ENCODE peak calls at places on chromosomes 6 and 20, in five cellular contexts. C, D, L, M and K are unnamed samples.

GRCh38 chr6:46794068-46794467 is 879 bp downstream of the MEP1A start:
- DNase-seq in L (no peak), M (no peak), C (no peak), D (no peak), K (no peak)

GRCh38 chr20:10247440-10247839 is 28.8 kb downstream of the SNAP25 start:
- DNase-seq in L (no peak), D (no peak), C (no peak), M (no peak), K (no peak)

GRCh38 chr6:167678102-167679101 is 148.3 kb upstream of the AFDN start:
- DNase-seq in D (no peak), L (no peak), C (no peak), M (no peak), K (no peak)

GRCh38 chr6:4256969-4257368 is 121.6 kb upstream of the ECI2 start:
- DNase-seq in C (no peak), L (no peak), M (no peak), D (no peak), K (no peak)

GRCh38 chr6:34757687-34758274 is 476 bp downstream of the SNRPC start:
- DNase-seq in D (no peak), L (no peak), C (peak), M (no peak), K (no peak)

GRCh38 chr6:73774311-73774766 is 78.3 kb downstream of the CD109 start:
- DNase-seq in D (peak), C (no peak), M (peak), L (no peak), K (no peak)

GRCh38 chr6:14763139-14763538 is 482.7 kb upstream of the JARID2 start:
- DNase-seq in D (no peak), M (no peak), L (no peak), C (peak), K (no peak)

GRCh38 chr6:3388786-3389185 is 68.1 kb downstream of the SLC22A23 start:
- DNase-seq in C (peak), L (no peak), D (peak), M (no peak), K (no peak)

GRCh38 chr20:59037386-59037785 is 5.2 kb downstream of the PRELID3B start:
- DNase-seq in M (no peak), C (no peak), L (no peak), D (no peak), K (no peak)

GRCh38 chr6:133906050-133906449 is 17.1 kb downstream of the TCF21 start:
- DNase-seq in L (no peak), M (no peak), D (no peak), C (no peak), K (no peak)

GRCh38 chr6:144297498-144298166 is 12.5 kb downstream of the UTRN start:
- DNase-seq in D (no peak), L (no peak), C (no peak), M (no peak), K (no peak)

GRCh38 chr6:168368971-168369370 is 49.4 kb upstream of the DACT2 start:
- DNase-seq in D (no peak), C (peak), L (no peak), M (no peak), K (no peak)

GRCh38 chr6:45478235-45478634 is 100.5 kb upstream of the SUPT3H start:
- DNase-seq in D (no peak), C (no peak), L (no peak), M (peak), K (no peak)

GRCh38 chr6:89842228-89842627 is 12.5 kb downstream of the CASP8AP2 start:
- DNase-seq in M (no peak), D (no peak), L (no peak), C (no peak), K (no peak)

GRCh38 chr20:50308513-50309279 is 118.1 kb downstream of the CEBPB start:
- DNase-seq in D (no peak), M (peak), L (no peak), C (peak), K (peak)

GRCh38 chr6:10970731-10971130 is 73.4 kb downstream of the ELOVL2 start:
- DNase-seq in M (no peak), L (no peak), D (no peak), C (no peak), K (no peak)

GRCh38 chr6:27161946-27162603 is 85.4 kb upstream of the PRSS16 start:
- DNase-seq in D (peak), M (no peak), C (no peak), L (no peak), K (peak)

GRCh38 chr6:50608421-50608820 is 104.9 kb upstream of the TFAP2D start:
- DNase-seq in L (no peak), M (no peak), C (no peak), D (no peak), K (no peak)

GRCh38 chr20:4949833-4950178 is 51.5 kb downstream of the SLC23A2 start:
- DNase-seq in L (no peak), M (no peak), C (no peak), D (peak), K (no peak)